ENCODE peak calls at places on chromosomes 11 and 22, in seven cellular contexts. T is NCI-H1694 treated with DMSO at 0.1 percent for 48 hours; O is breast epithelium; U is activated CD8-positive, alpha-beta memory T cell treated with anti-CD3 and anti-CD28 coated beads, Interleukin-2, amount 50 U/mL, for 48 hours; C is T-cell; H is KBM-7; Q is ovary. J is an unnamed sample.
A peak's percentile ranks its signal among the peaks of the same experiment; 100 is the strongest.

GRCh38 chr11:110182886-110183285 is 89.7 kb downstream of the ZC3H12C start:
- DNase-seq in Q (no peak), U (no peak), O (no peak), T (no peak), H (no peak), C (no peak), J (no peak)

GRCh38 chr11:34680918-34681554 is 60.1 kb downstream of the EHF start:
- DNase-seq in H (no peak), T (no peak), Q (no peak), U (no peak), O (no peak), C (no peak), J (no peak)

GRCh38 chr22:46004105-46004866 is 27.3 kb upstream of the WNT7B start:
- DNase-seq in O (no peak), C (no peak), T (no peak), Q (peak; percentile 41), U (no peak), H (peak; percentile 67), J (no peak)

GRCh38 chr11:70747285-70747684 is 349.0 kb downstream of the CTTN start:
- DNase-seq in Q (no peak), H (no peak), O (no peak), T (no peak), C (no peak), U (no peak), J (no peak)

GRCh38 chr11:43920598-43921419 is 21.6 kb upstream of the C11orf96 start:
- DNase-seq in T (peak; percentile 56), O (peak; percentile 52), H (no peak), C (no peak), U (no peak), Q (peak; percentile 69), J (no peak)

GRCh38 chr22:39242809-39243442 is 1.9 kb downstream of the PDGFB start:
- DNase-seq in U (no peak), O (peak; percentile 68), C (peak; percentile 53), H (no peak), T (no peak), Q (no peak), J (no peak)

GRCh38 chr11:111878385-111878765 is 590 bp downstream of the FDXACB1 start:
- DNase-seq in H (no peak), U (no peak), Q (no peak), C (no peak), O (no peak), T (no peak), J (no peak)

GRCh38 chr22:47570300-47570685 is 807.8 kb downstream of the TBC1D22A start:
- DNase-seq in Q (no peak), H (no peak), O (no peak), C (no peak), U (peak; percentile 12), T (no peak), J (no peak)

GRCh38 chr11:95592455-95592854 is 197.1 kb downstream of the FAM76B start:
- DNase-seq in U (no peak), Q (peak; percentile 52), T (no peak), C (no peak), O (no peak), H (no peak), J (no peak)

GRCh38 chr11:11211888-11212287 is 141.2 kb downstream of the CSNK2A3 start:
- DNase-seq in O (peak; percentile 54), C (no peak), U (no peak), Q (no peak), H (no peak), T (peak; percentile 15), J (no peak)

GRCh38 chr22:27984723-27985122 is 65.7 kb upstream of the PITPNB start:
- DNase-seq in C (no peak), T (no peak), U (no peak), Q (no peak), O (no peak), H (no peak), J (peak; percentile 43)

GRCh38 chr11:79503028-79503427 is 62.2 kb upstream of the TENM4 start:
- DNase-seq in C (no peak), T (no peak), U (no peak), H (no peak), O (no peak), Q (peak; percentile 54), J (no peak)

GRCh38 chr11:117837791-117838190 is 13.2 kb upstream of the FXYD2 start:
- DNase-seq in U (peak; percentile 44), Q (no peak), H (no peak), T (no peak), O (no peak), C (no peak), J (peak; percentile 44)

GRCh38 chr11:114384487-114384886 is 15.8 kb downstream of the C11orf71 start:
- DNase-seq in T (no peak), U (no peak), H (no peak), Q (no peak), C (no peak), O (no peak), J (no peak)

GRCh38 chr11:62337682-62338181 is 484 bp downstream of the ASRGL1 start:
- DNase-seq in T (no peak), U (peak; percentile 67), C (no peak), O (no peak), H (no peak), Q (peak; percentile 41), J (peak; percentile 65)

GRCh38 chr11:22177186-22177585 is 15.7 kb upstream of the ANO5 start:
- DNase-seq in C (no peak), O (no peak), U (no peak), Q (no peak), T (no peak), H (no peak), J (no peak)

GRCh38 chr11:86676533-86677154 is 4.2 kb upstream of the ME3 start:
- DNase-seq in U (no peak), Q (no peak), T (no peak), H (peak; percentile 4), C (no peak), O (no peak), J (no peak)

GRCh38 chr11:72602250-72602904 is 71.8 kb downstream of the PDE2A start:
- DNase-seq in T (no peak), C (no peak), O (no peak), Q (no peak), U (no peak), H (no peak), J (no peak)

GRCh38 chr11:69027704-69028372 is 14.8 kb upstream of the MRGPRF start:
- DNase-seq in O (no peak), H (no peak), Q (no peak), C (no peak), T (no peak), U (no peak), J (no peak)

GRCh38 chr11:117919326-117920275 is 9.6 kb downstream of the TMPRSS13 start:
- DNase-seq in H (no peak), U (no peak), O (no peak), T (no peak), C (no peak), Q (no peak), J (peak; percentile 36)

GRCh38 chr11:78030429-78031325 is 7.6 kb upstream of the KCTD14 start:
- DNase-seq in H (peak; percentile 60), C (no peak), T (peak; percentile 91), Q (peak; percentile 47), O (peak; percentile 79), U (no peak), J (peak; percentile 59)

GRCh38 chr11:34425863-34426262 is 12.9 kb upstream of the CAT start:
- DNase-seq in U (no peak), C (no peak), T (no peak), H (peak; percentile 93), Q (no peak), O (no peak), J (no peak)

GRCh38 chr11:34235189-34235588 is 122.6 kb downstream of the ABTB2 start:
- DNase-seq in H (no peak), U (no peak), T (no peak), O (no peak), C (no peak), Q (no peak), J (no peak)

GRCh38 chr11:101446238-101446637 is 137.6 kb downstream of the TRPC6 start:
- DNase-seq in T (no peak), U (no peak), O (no peak), Q (no peak), C (no peak), H (no peak), J (no peak)

GRCh38 chr11:103420593-103420992 is 311.4 kb downstream of the DYNC2H1 start:
- DNase-seq in T (no peak), C (no peak), O (no peak), U (no peak), Q (no peak), H (no peak), J (no peak)

GRCh38 chr22:36368359-36368983 is 19.3 kb downstream of the MYH9 start:
- DNase-seq in U (no peak), O (peak; percentile 65), H (no peak), Q (no peak), T (no peak), C (no peak), J (no peak)

GRCh38 chr11:86151188-86152005 is 82.5 kb upstream of the PICALM start:
- DNase-seq in O (peak; percentile 76), C (no peak), H (peak; percentile 84), T (no peak), Q (peak; percentile 55), U (no peak), J (no peak)

GRCh38 chr11:78239781-78240180 is 51.1 kb downstream of the USP35 start:
- DNase-seq in C (no peak), U (no peak), H (no peak), O (no peak), Q (no peak), T (no peak), J (no peak)

GRCh38 chr11:114970908-114971645 is 292.8 kb downstream of the NXPE2 start:
- DNase-seq in Q (no peak), O (no peak), H (no peak), C (no peak), U (no peak), T (no peak), J (no peak)

GRCh38 chr22:44733426-44734106 is 18.8 kb upstream of the ARHGAP8 start:
- DNase-seq in Q (no peak), O (no peak), U (no peak), C (no peak), T (no peak), H (no peak), J (no peak)

GRCh38 chr22:48800886-48801607 is 1026.6 kb downstream of the BRD1 start:
- DNase-seq in H (no peak), U (no peak), C (no peak), O (no peak), Q (peak; percentile 14), T (no peak), J (no peak)

GRCh38 chr22:49827853-49828598 is at the start of gene BRD1:
- DNase-seq in H (peak; percentile 33), O (no peak), T (peak; percentile 12), Q (peak; percentile 80), U (peak; percentile 83), C (peak; percentile 46), J (peak; percentile 56)

GRCh38 chr11:26734706-26735105 is 12.8 kb upstream of the SLC5A12 start:
- DNase-seq in C (no peak), O (no peak), T (no peak), U (no peak), Q (no peak), H (no peak), J (no peak)

GRCh38 chr22:30830907-30831306 is 136.2 kb downstream of the OSBP2 start:
- DNase-seq in C (no peak), Q (no peak), O (peak; percentile 36), U (no peak), T (no peak), H (no peak), J (no peak)

GRCh38 chr11:57667715-57668466 is at the start of gene ZDHHC5:
- DNase-seq in C (peak; percentile 100), Q (peak; percentile 99), H (peak; percentile 99), O (peak; percentile 99), T (peak; percentile 99), U (peak; percentile 99), J (peak; percentile 100)

GRCh38 chr11:124276081-124276480 is 19.9 kb downstream of the OR8G5 start:
- DNase-seq in O (no peak), T (no peak), H (peak; percentile 35), U (no peak), Q (no peak), C (no peak), J (no peak)